ENCODE peak calls at places on chromosome 9, in six cellular contexts. One of them, this sample, is unnamed.

GRCh38 chr9:138097501-138097991 is 220.0 kb downstream of the CACNA1B start:
- DNase-seq in A549: no peak
- DNase-seq in SK-N-SH: peak
- DNase-seq in K562: no peak
- DNase-seq in GM12878: no peak
- DNase-seq in H1: no peak
- DNase-seq in this sample: no peak

GRCh38 chr9:133650026-133650425 is 13.9 kb downstream of the DBH start:
- DNase-seq in A549: no peak
- DNase-seq in SK-N-SH: no peak
- DNase-seq in K562: no peak
- DNase-seq in GM12878: no peak
- DNase-seq in H1: no peak
- DNase-seq in this sample: no peak

GRCh38 chr9:119838210-119838609 is 469.0 kb upstream of the BRINP1 start:
- DNase-seq in A549: no peak
- DNase-seq in SK-N-SH: no peak
- DNase-seq in K562: no peak
- DNase-seq in GM12878: no peak
- DNase-seq in H1: no peak
- DNase-seq in this sample: no peak

GRCh38 chr9:74953235-74953741 is 576 bp upstream of the C9orf40 start:
- DNase-seq in A549: no peak
- DNase-seq in SK-N-SH: no peak
- DNase-seq in K562: no peak
- DNase-seq in GM12878: no peak
- DNase-seq in H1: no peak
- DNase-seq in this sample: no peak

GRCh38 chr9:133990366-133991210 is 1.5 kb downstream of the VAV2 start:
- DNase-seq in A549: peak
- DNase-seq in SK-N-SH: peak
- DNase-seq in K562: no peak
- DNase-seq in GM12878: no peak
- DNase-seq in H1: no peak
- DNase-seq in this sample: peak

GRCh38 chr9:27398982-27399653 is 102.2 kb upstream of the EQTN start:
- DNase-seq in A549: no peak
- DNase-seq in SK-N-SH: no peak
- DNase-seq in K562: no peak
- DNase-seq in GM12878: no peak
- DNase-seq in H1: no peak
- DNase-seq in this sample: no peak

GRCh38 chr9:128640626-128641025 is 16.0 kb downstream of the DYNC2I2 start:
- DNase-seq in A549: no peak
- DNase-seq in SK-N-SH: no peak
- DNase-seq in K562: no peak
- DNase-seq in GM12878: no peak
- DNase-seq in H1: no peak
- DNase-seq in this sample: no peak

GRCh38 chr9:128818839-128819715 is 777 bp downstream of the ENDOG start:
- DNase-seq in A549: no peak
- DNase-seq in SK-N-SH: peak
- DNase-seq in K562: no peak
- DNase-seq in GM12878: no peak
- DNase-seq in H1: peak
- DNase-seq in this sample: no peak

GRCh38 chr9:92762781-92763708 is 1.6 kb downstream of the BICD2 start:
- DNase-seq in A549: no peak
- DNase-seq in SK-N-SH: no peak
- DNase-seq in K562: no peak
- DNase-seq in GM12878: no peak
- DNase-seq in H1: no peak
- DNase-seq in this sample: no peak

GRCh38 chr9:129853614-129854013 is 18.4 kb downstream of the USP20 start:
- DNase-seq in A549: no peak
- DNase-seq in SK-N-SH: no peak
- DNase-seq in K562: no peak
- DNase-seq in GM12878: no peak
- DNase-seq in H1: no peak
- DNase-seq in this sample: no peak

GRCh38 chr9:94478755-94479730 is 75.8 kb upstream of the PCAT7 start:
- DNase-seq in A549: no peak
- DNase-seq in SK-N-SH: peak
- DNase-seq in K562: peak
- DNase-seq in GM12878: no peak
- DNase-seq in H1: no peak
- DNase-seq in this sample: no peak
- TF ChIP-seq CHD2 in A549: no peak
- TF ChIP-seq CHD2 in SK-N-SH: no peak
- TF ChIP-seq CHD2 in K562: no peak
- TF ChIP-seq CHD2 in GM12878: no peak
- TF ChIP-seq CHD2 in H1: no peak
- TF ChIP-seq CHD2 in this sample: no peak

GRCh38 chr9:90526386-90526785 is 116.2 kb downstream of the DIRAS2 start:
- DNase-seq in A549: no peak
- DNase-seq in SK-N-SH: no peak
- DNase-seq in K562: no peak
- DNase-seq in GM12878: no peak
- DNase-seq in H1: no peak
- DNase-seq in this sample: no peak
- TF ChIP-seq CHD2 in A549: no peak
- TF ChIP-seq CHD2 in SK-N-SH: no peak
- TF ChIP-seq CHD2 in K562: no peak
- TF ChIP-seq CHD2 in GM12878: no peak
- TF ChIP-seq CHD2 in H1: no peak
- TF ChIP-seq CHD2 in this sample: no peak

GRCh38 chr9:84600739-84601138 is 68.8 kb upstream of the NTRK2 start:
- DNase-seq in A549: peak
- DNase-seq in SK-N-SH: no peak
- DNase-seq in K562: no peak
- DNase-seq in GM12878: no peak
- DNase-seq in H1: no peak
- DNase-seq in this sample: no peak
- TF ChIP-seq CHD2 in A549: no peak
- TF ChIP-seq CHD2 in SK-N-SH: no peak
- TF ChIP-seq CHD2 in K562: no peak
- TF ChIP-seq CHD2 in GM12878: no peak
- TF ChIP-seq CHD2 in H1: no peak
- TF ChIP-seq CHD2 in this sample: no peak

GRCh38 chr9:113808391-113809191 is 67.5 kb upstream of the ZNF618 start:
- DNase-seq in A549: peak
- DNase-seq in SK-N-SH: no peak
- DNase-seq in K562: no peak
- DNase-seq in GM12878: no peak
- DNase-seq in H1: peak
- DNase-seq in this sample: no peak
- TF ChIP-seq CHD2 in A549: no peak
- TF ChIP-seq CHD2 in SK-N-SH: no peak
- TF ChIP-seq CHD2 in K562: no peak
- TF ChIP-seq CHD2 in GM12878: no peak
- TF ChIP-seq CHD2 in H1: no peak
- TF ChIP-seq CHD2 in this sample: no peak

DNA sequence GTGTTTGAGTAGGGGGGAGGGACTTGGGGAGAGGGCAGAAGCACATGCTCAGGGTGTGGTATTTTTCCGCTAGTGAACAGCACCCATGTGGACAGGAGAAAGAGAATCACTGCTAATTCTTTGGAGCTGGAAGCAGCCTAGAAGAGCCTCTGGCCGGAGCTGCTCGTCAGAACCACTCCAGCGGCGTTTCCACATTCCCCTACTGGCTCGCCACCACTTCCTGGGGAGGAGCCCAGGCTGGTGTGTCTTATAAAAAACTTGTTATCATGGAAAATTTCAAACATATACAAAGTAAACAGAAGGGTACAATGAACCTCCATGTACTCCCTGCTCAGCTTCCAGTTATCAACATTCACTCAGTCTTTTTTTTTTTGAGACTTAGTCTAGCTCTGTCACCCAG is 26.7 kb downstream of the LHX2 start:
- DNase-seq in A549: no peak
- DNase-seq in SK-N-SH: no peak
- DNase-seq in K562: no peak
- DNase-seq in GM12878: no peak
- DNase-seq in H1: no peak
- DNase-seq in this sample: no peak
- TF ChIP-seq CHD2 in A549: no peak
- TF ChIP-seq CHD2 in SK-N-SH: no peak
- TF ChIP-seq CHD2 in K562: no peak
- TF ChIP-seq CHD2 in GM12878: no peak
- TF ChIP-seq CHD2 in H1: no peak
- TF ChIP-seq CHD2 in this sample: no peak

GRCh38 chr9:36503172-36504153 is 69.2 kb upstream of the MELK start:
- DNase-seq in A549: no peak
- DNase-seq in SK-N-SH: no peak
- DNase-seq in K562: no peak
- DNase-seq in GM12878: no peak
- DNase-seq in H1: no peak
- DNase-seq in this sample: no peak
- TF ChIP-seq CHD2 in A549: no peak
- TF ChIP-seq CHD2 in SK-N-SH: no peak
- TF ChIP-seq CHD2 in K562: no peak
- TF ChIP-seq CHD2 in GM12878: no peak
- TF ChIP-seq CHD2 in H1: no peak
- TF ChIP-seq CHD2 in this sample: no peak

GRCh38 chr9:86350006-86350755 is 4.0 kb downstream of the TUT7 start:
- DNase-seq in A549: no peak
- DNase-seq in SK-N-SH: no peak
- DNase-seq in K562: no peak
- DNase-seq in GM12878: no peak
- DNase-seq in H1: no peak
- DNase-seq in this sample: no peak
- TF ChIP-seq CHD2 in A549: no peak
- TF ChIP-seq CHD2 in SK-N-SH: no peak
- TF ChIP-seq CHD2 in K562: no peak
- TF ChIP-seq CHD2 in GM12878: no peak
- TF ChIP-seq CHD2 in H1: no peak
- TF ChIP-seq CHD2 in this sample: no peak

GRCh38 chr9:73011956-73012355 is 59.1 kb upstream of the ALDH1A1 start:
- DNase-seq in A549: no peak
- DNase-seq in SK-N-SH: no peak
- DNase-seq in K562: no peak
- DNase-seq in GM12878: no peak
- DNase-seq in H1: no peak
- DNase-seq in this sample: no peak
- TF ChIP-seq CHD2 in A549: no peak
- TF ChIP-seq CHD2 in SK-N-SH: no peak
- TF ChIP-seq CHD2 in K562: no peak
- TF ChIP-seq CHD2 in GM12878: no peak
- TF ChIP-seq CHD2 in H1: no peak
- TF ChIP-seq CHD2 in this sample: no peak

DNA sequence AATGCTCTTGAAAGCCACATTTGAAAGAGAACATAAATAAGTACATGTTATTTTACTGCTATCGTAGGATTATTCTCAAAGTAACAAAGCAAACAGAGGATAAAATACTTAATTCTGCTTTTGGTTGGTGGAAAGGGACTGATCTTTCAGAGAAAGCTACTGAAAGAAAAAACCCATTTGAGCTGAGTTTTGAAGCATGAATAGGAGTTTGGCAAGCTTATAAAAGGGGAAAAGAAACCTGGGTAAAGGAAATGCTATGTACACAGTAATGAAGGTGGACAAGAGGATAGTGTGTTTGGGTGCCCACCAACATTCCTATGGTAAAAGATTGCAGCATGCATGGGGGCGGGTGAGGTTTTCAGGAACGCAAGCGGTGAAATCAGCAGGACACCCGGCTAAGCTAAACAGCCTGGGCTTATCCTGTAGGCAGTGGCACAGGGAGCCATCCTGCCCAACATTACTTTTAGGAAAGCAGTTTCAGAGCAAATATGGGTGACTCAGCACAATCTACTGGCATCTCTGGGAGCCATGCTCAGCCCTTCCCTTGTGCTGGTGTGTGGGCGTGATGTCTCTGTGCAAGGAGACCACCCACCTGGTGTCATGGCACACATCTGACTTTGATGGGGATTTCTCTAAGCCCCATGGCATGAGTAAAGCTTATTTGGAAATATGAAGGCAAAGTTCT is 673.9 kb upstream of the KLF4 start:
- DNase-seq in A549: peak
- DNase-seq in SK-N-SH: no peak
- DNase-seq in K562: no peak
- DNase-seq in GM12878: no peak
- DNase-seq in H1: no peak
- DNase-seq in this sample: no peak
- TF ChIP-seq CHD2 in A549: no peak
- TF ChIP-seq CHD2 in SK-N-SH: no peak
- TF ChIP-seq CHD2 in K562: no peak
- TF ChIP-seq CHD2 in GM12878: no peak
- TF ChIP-seq CHD2 in H1: no peak
- TF ChIP-seq CHD2 in this sample: no peak

This sample was measured in HepG2.